ENCODE peak calls at places on chromosomes 7 and 10, in five cellular contexts. F is effector memory CD4-positive, alpha-beta T cell; Y is PC-3; D is left ventricle myocardium inferior; K is cardiac muscle cell. M is an unnamed sample.

GRCh38 chr7:94297397-94297838 is 97.3 kb upstream of the COL1A2 start:
- DNase-seq in F (no peak), Y (peak; percentile 64), D (peak; percentile 56), K (no peak), M (no peak)

GRCh38 chr7:52077571-52077970 is 761.0 kb upstream of the COBL start:
- DNase-seq in F (no peak), Y (no peak), D (no peak), K (no peak), M (no peak)

GRCh38 chr10:95440756-95441546 is 120.2 kb downstream of the SORBS1 start:
- DNase-seq in F (no peak), Y (no peak), D (no peak), K (no peak), M (no peak)

GRCh38 chr10:133179651-133180050 is 19.6 kb downstream of the KNDC1 start:
- DNase-seq in F (no peak), Y (no peak), D (no peak), K (no peak), M (peak; percentile 5)

GRCh38 chr10:70362357-70362756 is 20.1 kb downstream of the LRRC20 start:
- DNase-seq in F (no peak), Y (no peak), D (no peak), K (no peak), M (no peak)

GRCh38 chr7:73369009-73369408 is 41.0 kb downstream of the FKBP6 start:
- DNase-seq in F (no peak), Y (no peak), D (no peak), K (no peak), M (no peak)

GRCh38 chr7:155228894-155229293 is 68.8 kb upstream of the INSIG1 start:
- DNase-seq in F (no peak), Y (no peak), D (no peak), K (no peak), M (no peak)

GRCh38 chr10:62618576-62619408 is 185.7 kb upstream of the ADO start:
- DNase-seq in F (no peak), Y (peak; percentile 99), D (no peak), K (no peak), M (no peak)

GRCh38 chr7:77797734-77798393 is 370 bp downstream of the TMEM60 start:
- DNase-seq in F (no peak), Y (peak; percentile 6), D (peak; percentile 35), K (peak; percentile 78), M (peak; percentile 56)

GRCh38 chr10:128043259-128044045 is 82.8 kb downstream of the MKI67 start:
- DNase-seq in F (no peak), Y (no peak), D (no peak), K (no peak), M (no peak)

GRCh38 chr7:90211391-90212148 is at the start of gene STEAP2:
- DNase-seq in F (no peak), Y (peak; percentile 92), D (peak; percentile 88), K (peak; percentile 92), M (peak; percentile 74)

GRCh38 chr10:121764241-121764942 is 163.4 kb downstream of the ATE1 start:
- DNase-seq in F (no peak), Y (no peak), D (no peak), K (no peak), M (no peak)

GRCh38 chr10:43214071-43214955 is 52.6 kb downstream of the RASGEF1A start:
- DNase-seq in F (no peak), Y (peak; percentile 45), D (no peak), K (no peak), M (no peak)

GRCh38 chr7:29642494-29643155 is 79.0 kb downstream of the PRR15 start:
- DNase-seq in F (no peak), Y (no peak), D (no peak), K (no peak), M (no peak)

GRCh38 chr7:121012919-121013318 is 24.4 kb downstream of the CPED1 start:
- DNase-seq in F (no peak), Y (no peak), D (no peak), K (no peak), M (no peak)

GRCh38 chr7:66377714-66378113 is 172.6 kb downstream of the TPST1 start:
- DNase-seq in F (no peak), Y (no peak), D (no peak), K (no peak), M (no peak)

GRCh38 chr7:24284699-24285506 is 913 bp downstream of the NPY start:
- DNase-seq in F (no peak), Y (no peak), D (no peak), K (peak; percentile 53), M (no peak)

GRCh38 chr7:157932498-157933218 is 595.9 kb downstream of the DNAJB6 start:
- DNase-seq in F (no peak), Y (peak; percentile 59), D (no peak), K (no peak), M (no peak)

GRCh38 chr10:122838880-122839279 is 6.8 kb downstream of the CUZD1 start:
- DNase-seq in F (no peak), Y (no peak), D (no peak), K (no peak), M (no peak)

GRCh38 chr10:37403776-37404175 is 278.4 kb downstream of the ANKRD30A start:
- DNase-seq in F (no peak), Y (peak; percentile 68), D (no peak), K (no peak), M (no peak)

GRCh38 chr7:47565841-47566240 is 16.1 kb downstream of the TNS3 start:
- DNase-seq in F (no peak), Y (no peak), D (no peak), K (no peak), M (no peak)

GRCh38 chr10:57791546-57791945 is 476.1 kb downstream of the IPMK start:
- DNase-seq in F (no peak), Y (peak; percentile 45), D (no peak), K (no peak), M (no peak)

GRCh38 chr7:125773113-125773800 is 843.6 kb upstream of the POT1 start:
- DNase-seq in F (no peak), Y (no peak), D (no peak), K (no peak), M (peak; percentile 15)

GRCh38 chr10:123995082-123995460 is 98.3 kb downstream of the CHST15 start:
- DNase-seq in F (no peak), Y (no peak), D (no peak), K (no peak), M (no peak)

GRCh38 chr10:100807241-100808050 is 62.1 kb downstream of the PAX2 start:
- DNase-seq in F (no peak), Y (no peak), D (no peak), K (no peak), M (no peak)

GRCh38 chr10:100803481-100803880 is 58.1 kb downstream of the PAX2 start:
- DNase-seq in F (no peak), Y (no peak), D (no peak), K (no peak), M (no peak)

GRCh38 chr10:100803908-100804307 is 58.5 kb downstream of the PAX2 start:
- DNase-seq in F (no peak), Y (no peak), D (no peak), K (no peak), M (no peak)

GRCh38 chr10:100806356-100806645 is 60.9 kb downstream of the PAX2 start:
- DNase-seq in F (no peak), Y (no peak), D (no peak), K (no peak), M (no peak)

DNA sequence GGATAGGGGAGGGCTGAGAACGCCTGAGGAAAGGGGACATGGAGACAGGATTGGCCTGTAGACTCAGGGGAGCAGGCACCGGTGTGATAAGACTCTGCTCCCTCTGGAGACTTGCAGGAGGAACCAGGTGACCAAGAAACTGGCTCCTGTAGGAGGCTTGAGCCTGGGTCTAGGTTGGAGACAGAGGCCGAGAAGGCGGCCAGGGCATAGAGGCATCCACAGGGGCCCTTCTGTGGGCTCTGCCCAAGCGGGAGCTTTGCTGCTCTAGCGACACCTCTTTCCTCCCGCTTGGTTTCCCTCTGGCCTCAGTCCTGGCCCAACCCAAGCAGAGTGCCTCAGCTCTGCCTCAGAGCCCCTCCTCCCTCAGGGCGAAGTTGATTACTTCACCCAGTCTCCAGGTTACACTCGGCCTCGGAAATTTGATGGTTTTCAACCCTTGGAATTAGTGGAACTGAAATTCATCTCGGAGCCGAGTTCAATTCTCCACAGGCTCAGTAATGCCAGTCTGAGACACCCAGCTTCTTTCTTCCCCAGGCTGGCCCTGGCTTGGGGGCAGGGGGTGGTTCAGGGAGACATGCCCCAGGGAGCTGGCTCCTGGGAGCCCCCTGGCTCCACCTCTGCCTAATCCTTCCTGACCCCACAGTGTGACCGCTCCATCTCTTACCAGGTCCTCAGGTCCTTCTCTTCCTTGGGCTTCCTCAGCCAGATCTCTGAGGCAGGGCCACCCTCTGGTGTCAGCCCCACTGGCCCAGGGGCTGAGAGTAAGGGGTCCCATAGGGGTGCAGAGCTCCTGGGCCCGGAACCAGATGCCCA is 60.4 kb downstream of the PAX2 start:
- DNase-seq in F (no peak), Y (no peak), D (no peak), K (no peak), M (no peak)
- H3K27me3 ChIP-seq in F (peaks cover 7% of the 10 kb centered on the region), Y (peaks cover 82% of the 10 kb centered on the region), D (peaks cover 97% of the 10 kb centered on the region), K (peaks cover 5% of the 10 kb centered on the region), M (no peaks in the 10 kb centered on the region)

DNA sequence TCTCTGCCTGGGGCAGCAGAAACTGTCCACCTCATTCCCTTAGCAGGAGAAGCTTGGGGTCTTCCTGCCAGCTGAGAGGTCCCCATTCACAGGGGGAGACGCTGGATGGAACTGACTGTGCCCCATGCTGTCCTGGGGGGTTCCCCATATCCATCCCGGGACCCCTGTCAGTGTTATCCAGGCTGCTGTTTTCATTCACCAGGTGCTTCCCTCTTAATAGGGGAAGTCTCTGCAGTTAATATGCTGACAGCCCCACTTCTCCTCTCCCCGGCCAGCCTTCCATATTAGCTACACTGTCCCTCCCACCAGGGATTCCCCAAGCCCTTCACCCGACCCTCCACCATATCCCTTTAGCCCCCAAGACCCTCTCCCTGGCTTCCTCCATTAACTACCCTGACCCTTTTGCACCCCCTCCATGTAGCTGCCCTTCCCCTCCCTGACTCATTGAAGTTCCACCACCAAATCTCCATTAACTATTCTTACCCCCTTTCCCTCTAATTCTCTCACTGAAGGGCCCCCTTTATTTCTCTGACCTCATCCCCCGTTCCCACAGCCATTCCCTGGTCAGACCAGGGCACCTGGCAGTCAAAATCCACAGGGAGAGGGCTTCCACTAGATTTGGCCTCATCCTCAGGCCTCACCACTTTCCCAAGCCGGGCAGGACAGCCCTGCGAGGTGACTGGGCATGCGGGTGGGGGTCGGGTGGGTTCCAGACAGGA is 92.0 kb upstream of the PAX2 start:
- DNase-seq in F (no peak), Y (no peak), D (no peak), K (no peak), M (no peak)
- H3K27me3 ChIP-seq in F (peaks cover 44% of the 10 kb centered on the region), Y (peaks cover 59% of the 10 kb centered on the region), D (peaks cover 90% of the 10 kb centered on the region), K (peaks cover 65% of the 10 kb centered on the region), M (no peaks in the 10 kb centered on the region)

GRCh38 chr7:105877736-105878135 is 1.3 kb upstream of the ATXN7L1 start:
- DNase-seq in F (no peak), Y (no peak), D (no peak), K (no peak), M (no peak)

GRCh38 chr7:105874055-105874454 is 2.3 kb downstream of the ATXN7L1 start:
- DNase-seq in F (no peak), Y (no peak), D (no peak), K (no peak), M (no peak)

GRCh38 chr7:105876964-105877601 is 684 bp upstream of the ATXN7L1 start:
- DNase-seq in F (no peak), Y (peak; percentile 77), D (peak; percentile 32), K (peak; percentile 74), M (peak; percentile 66)

GRCh38 chr7:105876091-105876963 is at the start of gene ATXN7L1:
- DNase-seq in F (peak; percentile 88), Y (peak; percentile 99), D (peak; percentile 94), K (peak; percentile 98), M (peak; percentile 96)

GRCh38 chr7:105875505-105875904 is 894 bp downstream of the ATXN7L1 start:
- DNase-seq in F (no peak), Y (peak; percentile 53), D (no peak), K (no peak), M (no peak)
- H3K27me3 ChIP-seq in F (no peaks in the 10 kb centered on the region), Y (no peaks in the 10 kb centered on the region), D (no peaks in the 10 kb centered on the region), K (no peaks in the 10 kb centered on the region), M (no peaks in the 10 kb centered on the region)

GRCh38 chr7:1372063-1372462 is 87.2 kb downstream of the MICALL2 start:
- DNase-seq in F (no peak), Y (no peak), D (no peak), K (no peak), M (no peak)
- H3K27me3 ChIP-seq in F (peaks cover 21% of the 10 kb centered on the region), Y (peaks cover 44% of the 10 kb centered on the region), D (peaks cover 100% of the 10 kb centered on the region), K (peaks cover 31% of the 10 kb centered on the region), M (peaks cover 63% of the 10 kb centered on the region)

M was measured in BE2C.